ENCODE peak calls at places on chromosomes 12 and 14, in four cellular contexts. A is natural killer cell, J is astrocyte of the spinal cord, F is ELF-1. T is an unnamed sample.

GRCh38 chr12:92778525-92778924 is 75.7 kb downstream of the PLEKHG7 start:
- DNase-seq in A (no peak), J (no peak), F (no peak), T (no peak)

GRCh38 chr14:104425763-104426691 is 153.5 kb upstream of the C14orf180 start:
- DNase-seq in A (no peak), J (no peak), F (no peak), T (no peak)

GRCh38 chr14:77076118-77076631 is 21.9 kb upstream of the CIPC start:
- DNase-seq in A (no peak), J (no peak), F (peak; percentile 60), T (peak; percentile 65)

GRCh38 chr12:132163041-132163910 is 19.0 kb downstream of the NOC4L start:
- DNase-seq in A (no peak), J (no peak), F (no peak), T (no peak)

GRCh38 chr12:55922126-55922525 is 5.6 kb downstream of the PYM1 start:
- DNase-seq in A (no peak), J (no peak), F (no peak), T (no peak)

GRCh38 chr14:99251721-99252120 is 20.3 kb downstream of the BCL11B start:
- DNase-seq in A (no peak), J (no peak), F (no peak), T (no peak)

GRCh38 chr12:15151141-15152091 is 69.8 kb downstream of the RERG start:
- DNase-seq in A (no peak), J (peak; percentile 41), F (no peak), T (no peak)

GRCh38 chr12:92989715-92990484 is 60.8 kb upstream of the EEA1 start:
- DNase-seq in A (no peak), J (no peak), F (no peak), T (no peak)

GRCh38 chr12:56387152-56387551 is 24.5 kb upstream of the APOF start:
- DNase-seq in A (no peak), J (peak; percentile 16), F (no peak), T (no peak)

GRCh38 chr12:47820631-47821345 is 1.1 kb upstream of the HDAC7 start:
- DNase-seq in A (no peak), J (peak; percentile 96), F (peak; percentile 93), T (peak; percentile 74)

GRCh38 chr14:27845241-27845850 is 921.2 kb upstream of the FOXG1 start:
- DNase-seq in A (no peak), J (no peak), F (peak; percentile 80), T (no peak)

GRCh38 chr14:33165144-33165925 is 226.7 kb downstream of the NPAS3 start:
- DNase-seq in A (no peak), J (peak; percentile 50), F (peak; percentile 36), T (no peak)

GRCh38 chr14:35438910-35439713 is 34.6 kb upstream of the NFKBIA start:
- DNase-seq in A (no peak), J (no peak), F (peak; percentile 27), T (no peak)

GRCh38 chr12:85923767-85924331 is 49.8 kb downstream of the NTS start:
- DNase-seq in A (no peak), J (peak; percentile 75), F (no peak), T (no peak)

GRCh38 chr12:55820679-55821078 is 2.8 kb downstream of the ORMDL2 start:
- DNase-seq in A (no peak), J (peak; percentile 27), F (no peak), T (no peak)

GRCh38 chr14:104576607-104577332 is 2.8 kb upstream of the C14orf180 start:
- DNase-seq in A (no peak), J (no peak), F (peak; percentile 42), T (peak; percentile 83)

GRCh38 chr14:69288001-69288771 is 28.2 kb downstream of the GALNT16 start:
- DNase-seq in A (no peak), J (peak; percentile 90), F (peak; percentile 71), T (peak; percentile 27)

GRCh38 chr14:59428581-59429012 is 36.6 kb downstream of the GPR135 start:
- DNase-seq in A (no peak), J (peak; percentile 81), F (no peak), T (no peak)

GRCh38 chr12:29073631-29074239 is 75.3 kb upstream of the FAR2 start:
- DNase-seq in A (no peak), J (peak; percentile 66), F (peak; percentile 17), T (no peak)

GRCh38 chr12:104596876-104597833 is 140.4 kb downstream of the CHST11 start:
- DNase-seq in A (no peak), J (no peak), F (peak; percentile 46), T (no peak)

GRCh38 chr14:100129161-100129589 is 30.3 kb downstream of the DEGS2 start:
- DNase-seq in A (no peak), J (peak; percentile 24), F (no peak), T (no peak)

GRCh38 chr12:47817272-47818006 is 2.3 kb downstream of the HDAC7 start:
- DNase-seq in A (no peak), J (no peak), F (peak; percentile 44), T (no peak)

GRCh38 chr14:68420354-68420753 is 372.5 kb downstream of the ZFP36L1 start:
- DNase-seq in A (no peak), J (no peak), F (no peak), T (no peak)

GRCh38 chr12:18383203-18383602 is 121.9 kb downstream of the PIK3C2G start:
- DNase-seq in A (no peak), J (peak; percentile 83), F (no peak), T (no peak)

GRCh38 chr12:61823102-61823501 is 437.1 kb upstream of the USP15 start:
- DNase-seq in A (no peak), J (no peak), F (no peak), T (no peak)

GRCh38 chr12:52634266-52635056 is 16.1 kb upstream of the KRT73 start:
- DNase-seq in A (no peak), J (no peak), F (no peak), T (no peak)

GRCh38 chr12:65074932-65075331 is 46.2 kb downstream of the WIF1 start:
- DNase-seq in A (no peak), J (no peak), F (no peak), T (no peak)

GRCh38 chr12:127230843-127231260 is 1036.1 kb upstream of the TMEM132C start:
- DNase-seq in A (no peak), J (peak; percentile 94), F (no peak), T (no peak)

GRCh38 chr12:67270622-67271021 is 1.5 kb downstream of the CAND1 start:
- DNase-seq in A (no peak), J (no peak), F (no peak), T (no peak)

GRCh38 chr12:106183735-106184134 is 45.0 kb upstream of the NUAK1 start:
- DNase-seq in A (no peak), J (no peak), F (no peak), T (no peak)

GRCh38 chr12:49357099-49357678 is 10.1 kb upstream of the SPATS2 start:
- DNase-seq in A (no peak), J (peak; percentile 63), F (no peak), T (no peak)